ENCODE peak calls at places on chromosomes 5 and 9, in six cellular contexts. G is endothelial cell; Y is stimulated activated CD8-positive, alpha-beta memory T cell treated with anti-CD3 and anti-CD28 coated beads, Interleukin-4, amount 100 ng/mL, for 4 hours; S is cardiac muscle cell; W is Caco-2; K is NCI-H226. E is an unnamed sample.

GRCh38 chr5:97534166-97534565 is 351.1 kb upstream of the RIOK2 start:
- DNase-seq in G (peak), Y (no peak), S (peak), W (peak), K (peak), E (peak)

GRCh38 chr9:102855646-102856045 is 139.5 kb upstream of the CYLC2 start:
- DNase-seq in G (no peak), Y (no peak), S (peak), W (no peak), K (no peak), E (no peak)

GRCh38 chr9:7089794-7090193 is 332.0 kb downstream of the KDM4C start:
- DNase-seq in G (no peak), Y (no peak), S (no peak), W (no peak), K (no peak), E (no peak)

GRCh38 chr5:149604321-149604720 is 23.0 kb downstream of the ARHGEF37 start:
- DNase-seq in G (no peak), Y (no peak), S (no peak), W (no peak), K (no peak), E (no peak)

GRCh38 chr5:20601678-20602100 is 613.7 kb upstream of the CDH18 start:
- DNase-seq in G (no peak), Y (no peak), S (no peak), W (peak), K (peak), E (no peak)

GRCh38 chr9:104981543-104982129 is 53.7 kb upstream of the ABCA1 start:
- DNase-seq in G (no peak), Y (no peak), S (peak), W (no peak), K (no peak), E (no peak)

GRCh38 chr5:120599576-120599975 is 135.5 kb downstream of the PRR16 start:
- DNase-seq in G (no peak), Y (no peak), S (no peak), W (no peak), K (peak), E (no peak)

GRCh38 chr5:113233606-113234005 is 201.2 kb downstream of the TSSK1B start:
- DNase-seq in G (no peak), Y (no peak), S (no peak), W (no peak), K (no peak), E (no peak)

GRCh38 chr5:134275822-134276221 is 49.9 kb upstream of the PPP2CA start:
- DNase-seq in G (no peak), Y (no peak), S (no peak), W (no peak), K (no peak), E (no peak)

GRCh38 chr5:159184858-159185381 is 24.4 kb downstream of the RNF145 start:
- DNase-seq in G (no peak), Y (no peak), S (no peak), W (no peak), K (peak), E (no peak)

GRCh38 chr5:14834062-14834461 is 37.5 kb downstream of the ANKH start:
- DNase-seq in G (no peak), Y (no peak), S (no peak), W (no peak), K (no peak), E (no peak)

GRCh38 chr5:176899946-176900782 is 1.0 kb upstream of the HK3 start:
- DNase-seq in G (no peak), Y (no peak), S (no peak), W (no peak), K (no peak), E (no peak)

GRCh38 chr9:4235951-4236804 is 63.7 kb downstream of the GLIS3 start:
- DNase-seq in G (no peak), Y (no peak), S (no peak), W (no peak), K (peak), E (no peak)

GRCh38 chr5:55175781-55176175 is 2.8 kb upstream of the CDC20B start:
- DNase-seq in G (no peak), Y (no peak), S (no peak), W (no peak), K (no peak), E (no peak)

GRCh38 chr5:37786416-37786815 is 53.4 kb downstream of the GDNF start:
- DNase-seq in G (no peak), Y (no peak), S (no peak), W (no peak), K (no peak), E (no peak)

GRCh38 chr5:13477118-13477737 is 467.3 kb downstream of the DNAH5 start:
- DNase-seq in G (no peak), Y (no peak), S (no peak), W (no peak), K (peak), E (no peak)

GRCh38 chr5:67240846-67241245 is 44.2 kb upstream of the CD180 start:
- DNase-seq in G (no peak), Y (no peak), S (no peak), W (no peak), K (no peak), E (no peak)

GRCh38 chr5:164663223-164663989 is 1158.0 kb downstream of the MAT2B start:
- DNase-seq in G (no peak), Y (no peak), S (no peak), W (no peak), K (peak), E (no peak)

GRCh38 chr9:79736051-79736450 is 164.3 kb downstream of the TLE4 start:
- DNase-seq in G (no peak), Y (no peak), S (no peak), W (no peak), K (no peak), E (no peak)

GRCh38 chr5:107929080-107929479 is 258.3 kb upstream of the EFNA5 start:
- DNase-seq in G (no peak), Y (no peak), S (no peak), W (no peak), K (no peak), E (no peak)

GRCh38 chr5:82365744-82366228 is 87.6 kb upstream of the RPS23 start:
- DNase-seq in G (no peak), Y (no peak), S (no peak), W (no peak), K (peak), E (no peak)

GRCh38 chr9:111287127-111287526 is 42.9 kb downstream of the OR2K2 start:
- DNase-seq in G (no peak), Y (no peak), S (peak), W (peak), K (peak), E (no peak)

GRCh38 chr5:170632985-170633234 is 129.1 kb downstream of the KCNIP1 start:
- DNase-seq in G (peak), Y (peak), S (peak), W (peak), K (no peak), E (peak)

GRCh38 chr9:84297162-84297821 is 43.3 kb downstream of the SLC28A3 start:
- DNase-seq in G (no peak), Y (no peak), S (no peak), W (no peak), K (peak), E (no peak)

GRCh38 chr5:147690595-147690994 is 91.9 kb downstream of the JAKMIP2 start:
- DNase-seq in G (no peak), Y (no peak), S (peak), W (peak), K (peak), E (no peak)

GRCh38 chr5:158020555-158021418 is 161.8 kb upstream of the CLINT1 start:
- DNase-seq in G (no peak), Y (no peak), S (no peak), W (no peak), K (no peak), E (no peak)

GRCh38 chr5:150159741-150160179 is 4.1 kb upstream of the PDGFRB start:
- DNase-seq in G (no peak), Y (no peak), S (no peak), W (no peak), K (no peak), E (no peak)

GRCh38 chr5:74576941-74577456 is 63.5 kb downstream of the ENC1 start:
- DNase-seq in G (no peak), Y (no peak), S (no peak), W (no peak), K (peak), E (no peak)

GRCh38 chr5:67640011-67640410 is 443.4 kb upstream of the CD180 start:
- DNase-seq in G (no peak), Y (no peak), S (no peak), W (no peak), K (no peak), E (no peak)

GRCh38 chr5:157366741-157367684 is 93.0 kb upstream of the NIPAL4 start:
- DNase-seq in G (peak), Y (no peak), S (peak), W (no peak), K (no peak), E (no peak)

GRCh38 chr9:74415995-74416394 is 81.1 kb upstream of the RORB start:
- DNase-seq in G (no peak), Y (no peak), S (no peak), W (no peak), K (no peak), E (no peak)

GRCh38 chr5:119333421-119333851 is 22.4 kb upstream of the TNFAIP8 start:
- DNase-seq in G (no peak), Y (no peak), S (no peak), W (no peak), K (no peak), E (no peak)

GRCh38 chr5:16492398-16493175 is 27.0 kb upstream of the ZNF622 start:
- DNase-seq in G (no peak), Y (no peak), S (no peak), W (no peak), K (peak), E (no peak)

GRCh38 chr9:134601764-134602163 is 39.8 kb upstream of the COL5A1 start:
- DNase-seq in G (no peak), Y (no peak), S (no peak), W (no peak), K (no peak), E (no peak)

GRCh38 chr9:88092699-88093359 is 45.4 kb downstream of the SPATA31C2 start:
- DNase-seq in G (peak), Y (no peak), S (no peak), W (no peak), K (peak), E (no peak)

GRCh38 chr5:33439905-33440481 is 772 bp upstream of the TARS1 start:
- DNase-seq in G (no peak), Y (no peak), S (peak), W (no peak), K (no peak), E (no peak)

GRCh38 chr9:13607746-13608445 is 328.4 kb upstream of the MPDZ start:
- DNase-seq in G (no peak), Y (no peak), S (peak), W (no peak), K (no peak), E (no peak)

GRCh38 chr5:35117960-35118359 is 70.2 kb upstream of the AGXT2 start:
- DNase-seq in G (no peak), Y (no peak), S (no peak), W (no peak), K (peak), E (no peak)